ENCODE peak calls at places on chromosomes 3 and 15, in ten cellular contexts. G is tibial nerve; B is AG04450; Y is AG09309; Q is fibroblast of mammary gland; S is AG10803; W is cardiac fibroblast; P is hepatocyte; F is psoas muscle; E is CD8-positive, alpha-beta T cell. U is an unnamed sample.

GRCh38 chr3:107825556-107825955 is 265.3 kb downstream of the CD47 start:
- DNase-seq in Y (no peak), B (no peak), E (no peak), S (no peak), P (no peak), Q (no peak), G (no peak), F (no peak), W (no peak), U (no peak)

GRCh38 chr3:32313723-32314473 is 75.4 kb downstream of the CMTM8 start:
- DNase-seq in Y (no peak), W (peak), F (no peak), B (no peak), Q (peak), S (no peak), P (peak), E (no peak), G (no peak), U (no peak)

GRCh38 chr3:39146611-39147373 is 6.6 kb downstream of the CSRNP1 start:
- DNase-seq in S (peak), B (peak), Q (peak), Y (peak), E (peak), F (peak), P (peak), W (peak), G (peak), U (peak)

GRCh38 chr15:99213187-99213811 is 36.1 kb downstream of the TTC23 start:
- DNase-seq in F (peak), S (peak), Y (peak), P (peak), E (peak), B (peak), G (peak), W (peak), Q (peak), U (peak)

GRCh38 chr3:19947549-19948071 is 713 bp downstream of the RAB5A start:
- DNase-seq in E (peak), G (peak), W (peak), P (peak), F (peak), Q (peak), B (no peak), S (peak), Y (no peak), U (no peak)

GRCh38 chr15:29070471-29071192 is 184.9 kb downstream of the APBA2 start:
- DNase-seq in F (no peak), B (no peak), E (no peak), P (no peak), Q (no peak), G (no peak), S (no peak), W (peak), Y (no peak), U (no peak)

GRCh38 chr3:188720636-188721035 is 451.1 kb upstream of the TPRG1 start:
- DNase-seq in Q (peak), B (no peak), E (no peak), S (peak), F (no peak), P (no peak), W (peak), Y (no peak), G (no peak), U (no peak)

GRCh38 chr15:60660290-60661051 is 181.5 kb upstream of the ICE2 start:
- DNase-seq in G (peak), F (no peak), B (no peak), E (no peak), Q (peak), W (peak), S (peak), P (peak), Y (peak), U (peak)

GRCh38 chr3:148202386-148202785 is 495.3 kb upstream of the AGTR1 start:
- DNase-seq in Q (no peak), G (no peak), Y (no peak), S (no peak), B (no peak), F (no peak), E (no peak), W (no peak), P (no peak), U (no peak)

GRCh38 chr15:29141206-29141907 is 128.3 kb downstream of the NSMCE3 start:
- DNase-seq in B (no peak), Q (no peak), F (peak), S (no peak), W (peak), G (no peak), P (no peak), Y (no peak), E (no peak), U (no peak)

GRCh38 chr15:88983861-88984429 is 70.8 kb upstream of the MFGE8 start:
- DNase-seq in B (no peak), W (no peak), G (no peak), P (no peak), Y (no peak), E (no peak), Q (no peak), F (no peak), S (no peak), U (no peak)

GRCh38 chr15:39084683-39085530 is 496.0 kb upstream of the THBS1 start:
- DNase-seq in B (peak), W (peak), S (peak), Y (peak), Q (peak), G (no peak), F (no peak), E (no peak), P (no peak), U (peak)

GRCh38 chr3:79467721-79468120 is 300.1 kb downstream of the ROBO1 start:
- DNase-seq in F (no peak), Q (no peak), E (no peak), P (peak), B (no peak), Y (no peak), G (no peak), W (peak), S (no peak), U (no peak)

GRCh38 chr3:155233213-155233612 is 60.3 kb downstream of the STRIT1 start:
- DNase-seq in W (peak), P (peak), B (no peak), S (peak), E (no peak), F (peak), Y (peak), G (peak), Q (peak), U (no peak)

GRCh38 chr15:84819291-84819768 is 2.2 kb downstream of the ALPK3 start:
- DNase-seq in F (peak), B (no peak), E (no peak), Q (no peak), G (no peak), P (peak), S (no peak), W (no peak), Y (no peak), U (no peak)

GRCh38 chr3:175940881-175941280 is 1081.7 kb downstream of the NAALADL2 start:
- DNase-seq in W (no peak), G (no peak), F (no peak), P (peak), Y (no peak), S (no peak), B (no peak), Q (no peak), E (no peak), U (no peak)

GRCh38 chr15:64651573-64652260 is 123.7 kb downstream of the RBPMS2 start:
- DNase-seq in G (no peak), F (no peak), Y (no peak), W (no peak), Q (no peak), E (peak), S (no peak), P (peak), B (no peak), U (no peak)

GRCh38 chr3:124639406-124640237 is 90.6 kb upstream of the UMPS start:
- DNase-seq in B (no peak), F (no peak), P (peak), S (no peak), Y (no peak), W (no peak), Q (no peak), E (no peak), G (no peak), U (no peak)

GRCh38 chr15:57118013-57118799 is 199.8 kb downstream of the TCF12 start:
- DNase-seq in Y (no peak), E (no peak), G (no peak), P (peak), F (no peak), B (no peak), W (peak), Q (peak), S (peak), U (no peak)

GRCh38 chr15:98304366-98304765 is 343.9 kb downstream of the ARRDC4 start:
- DNase-seq in Y (no peak), P (no peak), G (no peak), E (no peak), B (no peak), F (no peak), Q (no peak), W (no peak), S (no peak), U (no peak)

GRCh38 chr3:150351398-150351797 is 56.7 kb upstream of the TSC22D2 start:
- DNase-seq in P (no peak), E (no peak), F (no peak), Y (no peak), Q (no peak), S (no peak), W (no peak), G (no peak), B (no peak), U (no peak)

GRCh38 chr3:146558811-146559210 is 14.4 kb upstream of the PLSCR1 start:
- DNase-seq in F (no peak), Y (no peak), Q (no peak), W (no peak), E (no peak), P (no peak), S (no peak), B (no peak), G (no peak), U (no peak)

GRCh38 chr15:39028069-39028468 is 463.5 kb upstream of the RASGRP1 start:
- DNase-seq in W (peak), Y (no peak), S (peak), P (no peak), F (peak), G (peak), Q (peak), B (no peak), E (no peak), U (no peak)

GRCh38 chr3:132871956-132872355 is 149.7 kb upstream of the NPHP3 start:
- DNase-seq in Q (no peak), F (no peak), Y (no peak), S (no peak), W (no peak), G (no peak), B (no peak), P (no peak), E (no peak), U (no peak)

GRCh38 chr3:156233875-156234274 is 113.5 kb downstream of the KCNAB1 start:
- DNase-seq in G (no peak), F (no peak), S (peak), E (no peak), Y (no peak), P (no peak), W (peak), Q (no peak), B (no peak), U (no peak)

GRCh38 chr15:68466876-68467275 is 34.9 kb upstream of the ITGA11 start:
- DNase-seq in Q (no peak), G (no peak), F (no peak), P (no peak), W (no peak), B (no peak), Y (no peak), E (no peak), S (no peak), U (no peak)

GRCh38 chr15:64211696-64212095 is 48.9 kb upstream of the PPIB start:
- DNase-seq in S (no peak), Y (no peak), G (no peak), Q (no peak), E (no peak), F (no peak), B (no peak), W (no peak), P (no peak), U (no peak)

GRCh38 chr3:177680442-177680821 is 483.1 kb upstream of the TBL1XR1 start:
- DNase-seq in S (no peak), B (no peak), Q (peak), W (peak), P (no peak), E (no peak), F (no peak), G (no peak), Y (no peak), U (no peak)

GRCh38 chr3:178849220-178849910 is 222.2 kb downstream of the ZMAT3 start:
- DNase-seq in S (no peak), G (no peak), E (no peak), B (no peak), Y (no peak), F (no peak), W (peak), P (no peak), Q (no peak), U (no peak)

GRCh38 chr3:30690199-30690598 is 83.8 kb downstream of the TGFBR2 start:
- DNase-seq in Q (no peak), G (no peak), P (no peak), F (no peak), B (no peak), Y (no peak), W (no peak), E (no peak), S (no peak), U (no peak)

GRCh38 chr3:8421267-8421666 is 80.4 kb upstream of the LMCD1 start:
- DNase-seq in E (no peak), B (no peak), W (no peak), S (no peak), F (no peak), Q (no peak), G (no peak), Y (no peak), P (no peak), U (no peak)
- TF ChIP-seq CTCF in E (no peak), B (no peak), W (no peak), S (peak), F (no peak), Q (no peak), G (no peak), Y (peak), P (no peak), U (no peak)

GRCh38 chr3:64380539-64380938 is 155.3 kb upstream of the PRICKLE2 start:
- DNase-seq in S (no peak), B (no peak), P (no peak), E (no peak), Q (no peak), F (no peak), G (no peak), W (no peak), Y (no peak), U (no peak)
- TF ChIP-seq CTCF in S (no peak), B (no peak), P (no peak), E (no peak), Q (no peak), F (no peak), G (no peak), W (no peak), Y (no peak), U (no peak)

GRCh38 chr3:184240384-184241140 is 8.2 kb downstream of the ALG3 start:
- DNase-seq in B (no peak), P (no peak), F (no peak), E (no peak), G (no peak), W (peak), Y (no peak), Q (peak), S (no peak), U (no peak)
- TF ChIP-seq CTCF in B (peak), P (no peak), F (no peak), E (no peak), G (no peak), W (no peak), Y (no peak), Q (peak), S (no peak), U (no peak)

GRCh38 chr15:75329571-75329970 is 6.3 kb upstream of the COMMD4 start:
- DNase-seq in S (no peak), F (no peak), Y (no peak), B (no peak), W (no peak), P (no peak), G (no peak), Q (no peak), E (no peak), U (no peak)
- TF ChIP-seq CTCF in S (no peak), F (no peak), Y (no peak), B (no peak), W (no peak), P (no peak), G (no peak), Q (no peak), E (no peak), U (no peak)

GRCh38 chr15:91234759-91235158 is 134.7 kb downstream of the SV2B start:
- DNase-seq in Q (no peak), S (no peak), F (no peak), E (no peak), W (no peak), G (no peak), P (no peak), B (no peak), Y (no peak), U (no peak)

GRCh38 chr15:91237493-91237892 is 137.4 kb downstream of the SV2B start:
- DNase-seq in P (no peak), W (no peak), E (no peak), F (no peak), G (no peak), Q (no peak), B (no peak), S (no peak), Y (no peak), U (no peak)

GRCh38 chr15:91238664-91239428 is 138.8 kb downstream of the SV2B start:
- DNase-seq in P (no peak), E (no peak), S (no peak), F (no peak), Q (peak), W (no peak), Y (no peak), B (no peak), G (no peak), U (no peak)

GRCh38 chr15:91235376-91235775 is 135.3 kb downstream of the SV2B start:
- DNase-seq in W (no peak), E (no peak), P (no peak), B (no peak), S (no peak), G (no peak), Y (no peak), F (no peak), Q (no peak), U (no peak)
- TF ChIP-seq CTCF in W (no peak), E (no peak), P (no peak), B (no peak), S (no peak), G (no peak), Y (no peak), F (no peak), Q (no peak), U (no peak)

U was measured in AG09319.